ENCODE peak calls at places on chromosomes 1 and 21, in nine cellular contexts. J is CD8-positive, alpha-beta T cell; W is pancreas; V is PC-9; X is AG04449; I is right lobe of liver; H is IMR-90; Y is AG09309; B is BE2C. A is an unnamed sample.

GRCh38 chr21:41167348-41168342 is at the start of gene BACE2:
- DNase-seq in H (peak), Y (peak), I (peak), V (peak), B (no peak), W (peak), J (peak), X (no peak), A (peak)

GRCh38 chr1:208298593-208299233 is 54.5 kb upstream of the PLXNA2 start:
- DNase-seq in Y (no peak), H (no peak), I (peak), X (no peak), J (no peak), W (peak), B (no peak), V (no peak), A (no peak)

GRCh38 chr1:155776414-155776813 is 80.6 kb downstream of the GON4L start:
- DNase-seq in X (no peak), V (no peak), Y (no peak), I (no peak), W (no peak), J (no peak), H (no peak), B (no peak), A (peak)

GRCh38 chr21:40254540-40255455 is 387.6 kb downstream of the PCP4 start:
- DNase-seq in H (no peak), V (no peak), I (no peak), W (no peak), J (no peak), Y (no peak), X (peak), B (no peak), A (no peak)

GRCh38 chr1:220227393-220227792 is 44.9 kb downstream of the RAB3GAP2 start:
- DNase-seq in Y (no peak), I (no peak), H (no peak), J (no peak), W (no peak), B (no peak), X (no peak), V (no peak), A (no peak)

GRCh38 chr1:195218428-195219212 is 1389.6 kb downstream of the KCNT2 start:
- DNase-seq in Y (no peak), H (no peak), W (no peak), B (no peak), I (no peak), J (no peak), V (no peak), X (no peak), A (no peak)

GRCh38 chr1:36532810-36533401 is 50.2 kb upstream of the CSF3R start:
- DNase-seq in B (no peak), V (no peak), X (no peak), I (no peak), W (no peak), H (no peak), Y (no peak), J (no peak), A (no peak)

GRCh38 chr1:224528900-224529299 is 87.2 kb upstream of the CNIH3 start:
- DNase-seq in I (no peak), W (no peak), V (peak), X (no peak), Y (no peak), J (no peak), B (peak), H (peak), A (peak)

GRCh38 chr1:24126023-24126671 is 14.2 kb upstream of the MYOM3 start:
- DNase-seq in X (no peak), Y (no peak), J (no peak), H (peak), V (no peak), B (no peak), W (no peak), I (peak), A (peak)

GRCh38 chr1:210657806-210658205 is 329.1 kb downstream of the HHAT start:
- DNase-seq in Y (no peak), W (no peak), J (no peak), B (no peak), V (no peak), I (no peak), H (no peak), X (no peak), A (no peak)

GRCh38 chr1:76759950-76760349 is 107.3 kb upstream of the ST6GALNAC5 start:
- DNase-seq in J (no peak), I (no peak), Y (no peak), V (no peak), W (no peak), B (peak), H (peak), X (no peak), A (peak)

GRCh38 chr1:196734460-196734859 is 40.2 kb upstream of the CFHR3 start:
- DNase-seq in Y (no peak), B (no peak), X (no peak), V (no peak), I (no peak), J (no peak), W (no peak), H (no peak), A (no peak)

GRCh38 chr1:99004270-99005141 is at the start of gene PLPPR5:
- DNase-seq in W (no peak), J (peak), V (no peak), B (peak), H (peak), Y (no peak), I (peak), X (no peak), A (peak)

GRCh38 chr21:35840197-35840799 is 220.0 kb downstream of the SETD4 start:
- DNase-seq in V (peak), I (no peak), J (peak), W (peak), B (peak), Y (peak), X (peak), H (peak), A (peak)

GRCh38 chr1:87428883-87429282 is 100.2 kb downstream of the LMO4 start:
- DNase-seq in J (no peak), X (no peak), B (no peak), V (no peak), I (no peak), H (no peak), W (no peak), Y (no peak), A (no peak)

GRCh38 chr1:205328476-205328875 is 6.9 kb upstream of the NUAK2 start:
- DNase-seq in B (no peak), I (no peak), H (no peak), X (no peak), V (no peak), W (no peak), Y (no peak), J (no peak), A (no peak)

GRCh38 chr1:152003846-152004442 is 10.3 kb upstream of the S100A10 start:
- DNase-seq in J (no peak), W (no peak), I (no peak), B (peak), H (no peak), Y (no peak), V (no peak), X (no peak), A (no peak)
- TF ChIP-seq CTCF in J (no peak), W (no peak), I (no peak), B (peak), H (peak), Y (peak), V (no peak), X (peak), A (peak)

GRCh38 chr1:9595156-9595967 is 6.7 kb downstream of the TMEM201 start:
- DNase-seq in B (no peak), I (peak), Y (no peak), W (no peak), H (no peak), X (no peak), J (no peak), V (no peak), A (no peak)
- H3K4me3 ChIP-seq in B (no peak), I (no peak), Y (no peak), W (no peak), H (no peak), X (no peak), J (no peak), V (no peak), A (no peak)

GRCh38 chr1:21781971-21782867 is 730 bp downstream of the USP48 start:
- DNase-seq in B (peak), Y (no peak), W (no peak), I (no peak), V (no peak), H (peak), J (peak), X (no peak), A (peak)

GRCh38 chr1:21782868-21783678 is at the start of gene USP48:
- DNase-seq in B (peak), I (peak), X (peak), Y (peak), V (peak), J (peak), W (peak), H (peak), A (peak)

GRCh38 chr1:21779613-21780521 is 3.1 kb downstream of the USP48 start:
- DNase-seq in X (no peak), I (no peak), H (no peak), V (no peak), W (no peak), B (peak), J (no peak), Y (no peak), A (no peak)

GRCh38 chr1:21786640-21787039 is 3.7 kb upstream of the USP48 start:
- DNase-seq in V (no peak), X (no peak), Y (no peak), B (no peak), W (no peak), J (no peak), H (no peak), I (no peak), A (no peak)

GRCh38 chr1:21783679-21784603 is 992 bp upstream of the USP48 start:
- DNase-seq in H (peak), X (no peak), V (peak), W (peak), I (no peak), J (no peak), B (no peak), Y (peak), A (peak)
- TF ChIP-seq CTCF in H (no peak), X (no peak), V (no peak), W (no peak), I (no peak), J (no peak), B (no peak), Y (no peak), A (no peak)

GRCh38 chr1:90147093-90147492 is 152.2 kb downstream of the ZNF326 start:
- DNase-seq in V (no peak), I (no peak), B (no peak), Y (no peak), X (no peak), W (no peak), H (no peak), J (no peak), A (no peak)
- H3K4me3 ChIP-seq in V (no peak), I (no peak), B (no peak), Y (no peak), X (no peak), W (no peak), H (no peak), J (no peak), A (no peak)

GRCh38 chr21:25872271-25872670 is 137.5 kb downstream of the GABPA start:
- DNase-seq in Y (no peak), W (no peak), H (no peak), J (no peak), V (no peak), X (no peak), B (no peak), I (no peak), A (no peak)
- TF ChIP-seq CTCF in Y (no peak), W (no peak), H (no peak), J (no peak), V (no peak), X (no peak), B (peak), I (no peak), A (no peak)

A was measured in AG10803.